ENCODE peak calls at places on chromosomes 5 and 9, in five cellular contexts. One of them, this sample, is unnamed.

GRCh38 chr5:165232187-165232586 is 1726.8 kb downstream of the MAT2B start:
- DNase-seq in IMR-90: no peak
- DNase-seq in cardiac septum: no peak
- DNase-seq in pancreas: no peak
- DNase-seq in midbrain: no peak
- DNase-seq in this sample: no peak

GRCh38 chr5:103211858-103212500 is 46.6 kb upstream of the MACIR start:
- DNase-seq in IMR-90: no peak
- DNase-seq in pancreas: no peak
- DNase-seq in cardiac septum: no peak
- DNase-seq in midbrain: no peak
- DNase-seq in this sample: no peak

GRCh38 chr9:37618817-37619216 is 26.4 kb upstream of the TOMM5 start:
- DNase-seq in pancreas: no peak
- DNase-seq in cardiac septum: no peak
- DNase-seq in midbrain: no peak
- DNase-seq in IMR-90: peak
- DNase-seq in this sample: no peak

GRCh38 chr5:154189256-154189818 is 1.2 kb upstream of the GALNT10 start:
- DNase-seq in midbrain: no peak
- DNase-seq in IMR-90: no peak
- DNase-seq in pancreas: no peak
- DNase-seq in cardiac septum: no peak
- DNase-seq in this sample: no peak

GRCh38 chr9:136829981-136830885 is 12.0 kb upstream of the AJM1 start:
- DNase-seq in midbrain: no peak
- DNase-seq in pancreas: peak
- DNase-seq in IMR-90: no peak
- DNase-seq in cardiac septum: no peak
- DNase-seq in this sample: no peak

GRCh38 chr9:88712484-88712883 is 177.5 kb downstream of the NXNL2 start:
- DNase-seq in pancreas: no peak
- DNase-seq in cardiac septum: no peak
- DNase-seq in midbrain: no peak
- DNase-seq in IMR-90: no peak
- DNase-seq in this sample: no peak

GRCh38 chr9:91680129-91680528 is 256.5 kb upstream of the NFIL3 start:
- DNase-seq in cardiac septum: no peak
- DNase-seq in IMR-90: peak
- DNase-seq in midbrain: no peak
- DNase-seq in pancreas: no peak
- DNase-seq in this sample: no peak

GRCh38 chr5:64665243-64665642 is 25.1 kb upstream of the SHISAL2B start:
- DNase-seq in pancreas: no peak
- DNase-seq in cardiac septum: no peak
- DNase-seq in IMR-90: no peak
- DNase-seq in midbrain: no peak
- DNase-seq in this sample: no peak